ENCODE peak calls at places on chromosomes 2 and 18, in ten cellular contexts. C is fibroblast of lung; Q is sigmoid colon; E is cardiac muscle cell; I is A549; S is right lobe of liver; X is neural progenitor cell; V is CD8-positive, alpha-beta T cell; U is GM23248; R is heart right ventricle. Y is an unnamed sample.

GRCh38 chr2:109342451-109342850 is 213.4 kb downstream of the SH3RF3 start:
- DNase-seq in E (no peak), X (no peak), Q (no peak), R (no peak), U (no peak), S (no peak), V (no peak), C (no peak), I (no peak), Y (no peak)

GRCh38 chr2:238596571-238597551 is 170.1 kb downstream of the ASB1 start:
- DNase-seq in I (peak; percentile 95), U (peak; percentile 93), R (peak; percentile 54), S (no peak), V (no peak), E (peak; percentile 94), X (no peak), Q (peak; percentile 93), C (peak; percentile 88), Y (no peak)

GRCh38 chr2:237165405-237166276 is 80.0 kb downstream of the COPS8 start:
- DNase-seq in X (peak; percentile 64), V (no peak), Q (no peak), S (no peak), R (no peak), U (peak; percentile 67), E (peak; percentile 67), C (peak; percentile 62), I (peak; percentile 35), Y (no peak)

GRCh38 chr2:236352761-236353593 is 88.8 kb upstream of the ASB18 start:
- DNase-seq in V (peak; percentile 40), E (peak; percentile 47), Q (no peak), C (peak; percentile 49), X (peak; percentile 49), I (peak; percentile 25), S (no peak), R (no peak), U (peak; percentile 67), Y (no peak)

GRCh38 chr18:75350440-75350839 is 77.1 kb downstream of the SMIM21 start:
- DNase-seq in S (no peak), X (peak; percentile 65), U (no peak), I (no peak), E (no peak), Q (no peak), C (no peak), R (no peak), V (no peak), Y (no peak)

GRCh38 chr18:13159579-13159978 is 59.0 kb upstream of the LDLRAD4 start:
- DNase-seq in S (no peak), U (peak; percentile 70), I (peak; percentile 59), E (peak; percentile 81), V (no peak), R (no peak), Q (no peak), C (peak; percentile 76), X (peak; percentile 77), Y (peak; percentile 58)

GRCh38 chr2:204586444-204587165 is 41.3 kb downstream of the PARD3B start:
- DNase-seq in R (no peak), I (no peak), V (no peak), X (no peak), U (no peak), Q (no peak), E (no peak), S (no peak), C (no peak), Y (no peak)

GRCh38 chr18:32019251-32019943 is 772 bp downstream of the RNF125 start:
- DNase-seq in X (peak; percentile 53), E (peak; percentile 29), Q (no peak), U (peak; percentile 42), V (peak; percentile 62), I (peak; percentile 9), S (peak; percentile 86), R (peak; percentile 53), C (peak; percentile 34), Y (peak; percentile 84)

GRCh38 chr2:191566347-191566746 is 111.6 kb upstream of the NABP1 start:
- DNase-seq in S (peak; percentile 57), V (peak; percentile 72), E (peak; percentile 73), C (peak; percentile 67), X (peak; percentile 82), Q (no peak), U (peak; percentile 71), I (peak; percentile 67), R (no peak), Y (peak; percentile 52)

GRCh38 chr2:11365096-11365856 is 20.8 kb upstream of the ROCK2 start:
- DNase-seq in X (peak; percentile 83), U (no peak), S (no peak), Q (no peak), V (no peak), E (no peak), R (no peak), I (no peak), C (no peak), Y (no peak)

GRCh38 chr2:145524303-145524702 is 1004.4 kb upstream of the ZEB2 start:
- DNase-seq in U (no peak), R (no peak), S (no peak), C (no peak), V (no peak), E (no peak), X (no peak), Q (no peak), I (peak; percentile 14), Y (no peak)

GRCh38 chr2:191607101-191607500 is 70.8 kb upstream of the NABP1 start:
- DNase-seq in S (no peak), Q (no peak), X (no peak), U (peak; percentile 40), I (no peak), V (no peak), C (no peak), R (no peak), E (peak; percentile 51), Y (no peak)

GRCh38 chr2:128069769-128070168 is 21.2 kb upstream of the UGGT1 start:
- DNase-seq in E (peak; percentile 76), R (no peak), Q (no peak), C (peak; percentile 54), U (peak; percentile 29), X (no peak), V (no peak), I (peak; percentile 34), S (no peak), Y (no peak)

DNA sequence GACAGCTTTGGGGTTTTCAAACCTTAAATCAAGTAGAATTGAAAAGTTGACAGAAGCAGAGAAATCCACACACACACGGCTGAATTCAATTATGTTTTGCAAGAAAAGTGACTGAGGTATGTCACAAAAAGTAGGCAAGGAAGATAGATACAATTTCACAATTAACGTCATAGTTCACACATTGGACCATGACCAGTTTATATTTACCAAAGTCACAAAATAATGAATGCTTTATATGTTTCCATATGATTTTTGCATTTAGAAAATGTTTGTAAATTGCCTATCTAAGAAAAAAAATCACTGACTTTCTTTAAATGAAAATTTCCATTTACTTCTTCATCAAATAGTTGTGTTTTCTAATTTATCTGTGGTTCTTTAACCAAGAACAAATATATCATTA is 29.4 kb upstream of the ZNF516 start:
- DNase-seq in V (no peak), Q (no peak), X (no peak), I (no peak), E (no peak), S (no peak), C (no peak), R (no peak), U (no peak), Y (no peak)
- H3K4me3 ChIP-seq in V (no peak overlapping the region), Q (no peak overlapping the region), X (no peak overlapping the region), I (no peak overlapping the region), E (no peak overlapping the region), S (no peak overlapping the region), C (no peak overlapping the region), R (no peak overlapping the region), U (peak overlapping the region; percentile 86), Y (no peak overlapping the region)

GRCh38 chr2:162072976-162073775 is 839 bp downstream of the DPP4 start:
- DNase-seq in I (no peak), E (no peak), V (peak; percentile 14), S (peak; percentile 60), R (no peak), X (peak; percentile 19), C (peak; percentile 23), Q (peak; percentile 66), U (peak; percentile 50), Y (peak; percentile 25)
- H3K4me1 ChIP-seq in I (peaks cover 8% of the 10 kb centered on the region), E (no peaks in the 10 kb centered on the region), V (peaks cover 26% of the 10 kb centered on the region), S (no peaks in the 10 kb centered on the region), R (peaks cover 27% of the 10 kb centered on the region), X (peaks cover 16% of the 10 kb centered on the region), C (peaks cover 16% of the 10 kb centered on the region), Q (peaks cover 59% of the 10 kb centered on the region), U (peaks cover 63% of the 10 kb centered on the region), Y (peaks cover 51% of the 10 kb centered on the region)

GRCh38 chr2:101770672-101771071 is 73.2 kb downstream of the MAP4K4 start:
- DNase-seq in U (peak; percentile 63), R (no peak), S (no peak), I (peak; percentile 67), V (no peak), X (peak; percentile 69), Q (no peak), E (peak; percentile 52), C (peak; percentile 48), Y (no peak)

GRCh38 chr2:101766337-101766736 is 68.8 kb downstream of the MAP4K4 start:
- DNase-seq in U (no peak), Q (no peak), V (no peak), R (no peak), E (no peak), I (no peak), X (no peak), S (no peak), C (no peak), Y (no peak)

GRCh38 chr2:101771226-101771906 is 73.9 kb downstream of the MAP4K4 start:
- DNase-seq in E (no peak), V (no peak), Q (no peak), I (no peak), C (no peak), S (no peak), X (no peak), R (no peak), U (no peak), Y (no peak)

GRCh38 chr2:101766871-101767739 is 69.6 kb downstream of the MAP4K4 start:
- DNase-seq in R (no peak), I (peak; percentile 70), S (no peak), U (peak; percentile 93), E (peak; percentile 89), X (peak; percentile 89), C (peak; percentile 67), V (no peak), Q (no peak), Y (no peak)

DNA sequence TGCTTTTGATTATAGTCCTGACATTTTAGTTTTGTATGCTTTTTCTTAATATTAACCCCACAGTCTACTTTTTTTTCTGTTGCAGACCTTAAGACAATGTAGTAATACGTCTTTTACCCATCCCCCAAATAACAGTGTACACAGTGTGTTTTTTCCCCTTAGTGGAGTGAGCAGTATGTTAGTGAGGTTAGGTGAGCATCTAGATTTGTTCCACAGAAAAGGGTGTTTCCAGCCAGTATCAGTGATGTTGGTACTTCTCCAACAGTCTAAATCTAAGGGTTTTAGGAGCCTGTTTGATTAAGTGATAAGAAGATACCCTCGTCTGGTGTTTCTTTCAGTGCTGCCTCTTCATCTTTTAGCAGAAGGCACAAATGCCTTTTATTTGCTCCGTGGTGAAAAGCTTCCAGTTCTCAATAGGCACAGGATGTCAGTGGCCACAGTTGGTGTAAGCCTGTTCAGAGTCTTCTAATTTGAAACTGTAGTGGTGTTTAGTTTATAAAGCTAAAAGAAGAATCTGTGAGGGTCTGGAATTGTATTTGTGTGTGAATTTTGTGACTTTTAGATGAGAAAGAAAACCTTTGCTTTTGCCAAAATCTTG is 71.1 kb downstream of the MAP4K4 start:
- DNase-seq in I (no peak), U (no peak), E (no peak), Q (no peak), C (no peak), R (no peak), X (no peak), V (no peak), S (no peak), Y (peak; percentile 22)
- H3K27ac ChIP-seq in I (peak overlapping the region; percentile 44), U (peak overlapping the region; percentile 71), E (no peak overlapping the region), Q (no peak overlapping the region), C (no peak overlapping the region), R (no peak overlapping the region), X (peak overlapping the region; percentile 51), V (no peak overlapping the region), S (peak overlapping the region; percentile 1), Y (no peak overlapping the region)

GRCh38 chr18:3323900-3324299 is 62.0 kb downstream of the MYL12B start:
- DNase-seq in V (no peak), X (no peak), S (no peak), I (no peak), U (peak; percentile 20), R (no peak), Q (no peak), E (peak; percentile 53), C (peak; percentile 32), Y (no peak)
- H3K4me3 ChIP-seq in V (no peak overlapping the region), X (no peak overlapping the region), S (no peak overlapping the region), I (no peak overlapping the region), U (no peak overlapping the region), R (no peak overlapping the region), Q (no peak overlapping the region), E (no peak overlapping the region), C (no peak overlapping the region), Y (no peak overlapping the region)